ENCODE peak calls at places on chromosome 19, in five cellular contexts. One of them, this sample, is unnamed.

GRCh38 chr19:6364353-6364752 is 3.0 kb downstream of the CLPP start:
- DNase-seq in H1: no peak
- DNase-seq in GM12878: no peak
- DNase-seq in HepG2: no peak
- DNase-seq in WTC11: no peak
- DNase-seq in this sample: no peak

GRCh38 chr19:29524201-29524911 is 1.4 kb upstream of the VSTM2B start:
- DNase-seq in GM12878: no peak
- DNase-seq in H1: no peak
- DNase-seq in HepG2: no peak
- DNase-seq in WTC11: peak
- DNase-seq in this sample: no peak

GRCh38 chr19:30174791-30175190 is 197.4 kb upstream of the ZNF536 start:
- DNase-seq in H1: no peak
- DNase-seq in HepG2: no peak
- DNase-seq in WTC11: no peak
- DNase-seq in GM12878: no peak
- DNase-seq in this sample: no peak

GRCh38 chr19:5828661-5829566 is 10.6 kb downstream of the FUT6 start:
- DNase-seq in WTC11: peak
- DNase-seq in H1: no peak
- DNase-seq in HepG2: no peak
- DNase-seq in GM12878: no peak
- DNase-seq in this sample: no peak

GRCh38 chr19:3024509-3024869 is 4.6 kb downstream of the TLE2 start:
- DNase-seq in HepG2: no peak
- DNase-seq in WTC11: no peak
- DNase-seq in H1: no peak
- DNase-seq in GM12878: no peak
- DNase-seq in this sample: no peak

GRCh38 chr19:4374451-4375163 is 25.7 kb downstream of the SH3GL1 start:
- DNase-seq in HepG2: peak
- DNase-seq in H1: no peak
- DNase-seq in GM12878: no peak
- DNase-seq in WTC11: no peak
- DNase-seq in this sample: peak

GRCh38 chr19:6812612-6813011 is 40.1 kb downstream of the VAV1 start:
- DNase-seq in WTC11: no peak
- DNase-seq in GM12878: no peak
- DNase-seq in H1: no peak
- DNase-seq in HepG2: no peak
- DNase-seq in this sample: no peak

GRCh38 chr19:33502521-33502920 is 19.1 kb downstream of the PEPD start:
- DNase-seq in GM12878: no peak
- DNase-seq in WTC11: no peak
- DNase-seq in HepG2: no peak
- DNase-seq in H1: no peak
- DNase-seq in this sample: no peak

GRCh38 chr19:35090160-35090794 is 25.3 kb upstream of the FXYD3 start:
- DNase-seq in WTC11: peak
- DNase-seq in GM12878: no peak
- DNase-seq in HepG2: peak
- DNase-seq in H1: no peak
- DNase-seq in this sample: peak

GRCh38 chr19:32896516-32897214 is 27.1 kb upstream of the SLC7A9 start:
- DNase-seq in WTC11: no peak
- DNase-seq in H1: no peak
- DNase-seq in HepG2: no peak
- DNase-seq in GM12878: no peak
- DNase-seq in this sample: no peak

GRCh38 chr19:11931051-11931450 is 6.1 kb downstream of the ZNF700 start:
- DNase-seq in WTC11: no peak
- DNase-seq in GM12878: no peak
- DNase-seq in HepG2: no peak
- DNase-seq in H1: no peak
- DNase-seq in this sample: no peak

GRCh38 chr19:4455742-4456565 is 1.6 kb downstream of the UBXN6 start:
- DNase-seq in GM12878: no peak
- DNase-seq in H1: no peak
- DNase-seq in HepG2: peak
- DNase-seq in WTC11: no peak
- DNase-seq in this sample: peak

GRCh38 chr19:23470873-23471555 is 75.7 kb upstream of the ZNF91 start:
- DNase-seq in GM12878: no peak
- DNase-seq in WTC11: peak
- DNase-seq in HepG2: no peak
- DNase-seq in H1: no peak
- DNase-seq in this sample: no peak

GRCh38 chr19:40273469-40274360 is 11.4 kb downstream of the AKT2 start:
- DNase-seq in GM12878: no peak
- DNase-seq in HepG2: no peak
- DNase-seq in H1: no peak
- DNase-seq in WTC11: no peak
- DNase-seq in this sample: no peak

GRCh38 chr19:54459282-54460229 is 4.0 kb downstream of the LENG9 start:
- DNase-seq in GM12878: no peak
- DNase-seq in H1: no peak
- DNase-seq in HepG2: no peak
- DNase-seq in WTC11: no peak
- DNase-seq in this sample: no peak

GRCh38 chr19:54462713-54463530 is 656 bp downstream of the LENG9 start:
- DNase-seq in GM12878: no peak
- DNase-seq in WTC11: peak
- DNase-seq in H1: no peak
- DNase-seq in HepG2: peak
- DNase-seq in this sample: no peak

GRCh38 chr19:54460230-54461005 is 3.2 kb downstream of the LENG9 start:
- DNase-seq in WTC11: no peak
- DNase-seq in H1: no peak
- DNase-seq in HepG2: no peak
- DNase-seq in GM12878: no peak
- DNase-seq in this sample: peak

GRCh38 chr19:54462072-54462712 is 1.4 kb downstream of the LENG9 start:
- DNase-seq in WTC11: no peak
- DNase-seq in GM12878: no peak
- DNase-seq in HepG2: no peak
- DNase-seq in H1: no peak
- DNase-seq in this sample: no peak

GRCh38 chr19:54461201-54462071 is 2.1 kb downstream of the LENG9 start:
- DNase-seq in H1: no peak
- DNase-seq in GM12878: no peak
- DNase-seq in WTC11: no peak
- DNase-seq in HepG2: no peak
- DNase-seq in this sample: no peak
- TF ChIP-seq ATF2 in H1: no peak
- TF ChIP-seq ATF2 in GM12878: no peak
- TF ChIP-seq ATF2 in WTC11: no peak
- TF ChIP-seq ATF2 in HepG2: no peak
- TF ChIP-seq ATF2 in this sample: no peak

DNA sequence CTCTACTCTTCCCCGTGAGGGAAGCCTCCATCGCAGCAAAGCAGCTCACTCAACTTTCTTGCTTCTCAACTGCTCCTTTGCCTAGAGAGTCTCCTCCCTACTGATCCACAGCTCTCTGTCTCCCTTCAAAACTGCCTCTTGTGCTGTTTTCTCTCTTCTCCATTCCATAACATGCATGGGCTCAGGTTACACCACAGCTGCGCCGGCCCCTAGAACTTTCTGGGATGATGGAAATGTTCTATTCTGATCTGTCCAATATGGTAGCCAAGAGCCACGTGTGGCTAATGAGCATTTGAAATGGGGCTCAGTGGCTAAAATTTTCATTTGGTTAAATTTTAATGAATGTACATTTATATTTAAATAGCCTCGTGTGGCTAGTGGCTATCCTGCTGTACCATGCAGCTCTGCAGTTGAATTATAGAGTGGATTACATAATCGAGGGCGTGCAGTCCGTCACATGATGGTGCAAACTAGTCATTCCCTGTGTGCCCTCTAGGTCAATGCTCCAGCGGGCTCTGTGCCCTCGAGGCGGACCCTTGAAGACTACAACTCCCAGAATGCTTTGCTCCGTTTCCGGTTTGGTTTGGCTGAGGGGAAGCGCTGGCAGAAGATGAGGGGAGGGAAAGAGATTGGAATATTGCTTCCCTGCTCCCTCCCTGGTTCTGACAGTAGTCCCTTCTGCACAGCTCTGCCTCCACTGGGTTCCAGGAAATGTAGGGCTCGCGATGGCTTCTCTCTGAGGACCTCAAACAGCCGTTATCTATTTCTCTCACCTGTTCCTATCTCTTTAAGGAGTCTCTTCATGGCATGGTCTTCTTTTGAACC is 109.8 kb downstream of the CACNA1A start:
- DNase-seq in GM12878: no peak
- DNase-seq in H1: peak
- DNase-seq in WTC11: peak
- DNase-seq in HepG2: peak
- DNase-seq in this sample: peak
- TF ChIP-seq ATF2 in GM12878: no peak
- TF ChIP-seq ATF2 in H1: no peak
- TF ChIP-seq ATF2 in WTC11: no peak
- TF ChIP-seq ATF2 in HepG2: no peak
- TF ChIP-seq ATF2 in this sample: no peak

GRCh38 chr19:57611113-57611512 is 2.9 kb upstream of the ZNF134 start:
- DNase-seq in WTC11: no peak
- DNase-seq in H1: no peak
- DNase-seq in HepG2: no peak
- DNase-seq in GM12878: no peak
- DNase-seq in this sample: no peak

GRCh38 chr19:57615346-57615745 is 1.3 kb downstream of the ZNF134 start:
- DNase-seq in H1: no peak
- DNase-seq in WTC11: no peak
- DNase-seq in GM12878: no peak
- DNase-seq in HepG2: no peak
- DNase-seq in this sample: no peak

GRCh38 chr19:57613941-57614743 is at the start of gene ZNF134:
- DNase-seq in WTC11: peak
- DNase-seq in H1: peak
- DNase-seq in GM12878: peak
- DNase-seq in HepG2: peak
- DNase-seq in this sample: peak
- TF ChIP-seq ATF2 in WTC11: no peak
- TF ChIP-seq ATF2 in H1: peak
- TF ChIP-seq ATF2 in GM12878: no peak
- TF ChIP-seq ATF2 in HepG2: peak
- TF ChIP-seq ATF2 in this sample: no peak

DNA sequence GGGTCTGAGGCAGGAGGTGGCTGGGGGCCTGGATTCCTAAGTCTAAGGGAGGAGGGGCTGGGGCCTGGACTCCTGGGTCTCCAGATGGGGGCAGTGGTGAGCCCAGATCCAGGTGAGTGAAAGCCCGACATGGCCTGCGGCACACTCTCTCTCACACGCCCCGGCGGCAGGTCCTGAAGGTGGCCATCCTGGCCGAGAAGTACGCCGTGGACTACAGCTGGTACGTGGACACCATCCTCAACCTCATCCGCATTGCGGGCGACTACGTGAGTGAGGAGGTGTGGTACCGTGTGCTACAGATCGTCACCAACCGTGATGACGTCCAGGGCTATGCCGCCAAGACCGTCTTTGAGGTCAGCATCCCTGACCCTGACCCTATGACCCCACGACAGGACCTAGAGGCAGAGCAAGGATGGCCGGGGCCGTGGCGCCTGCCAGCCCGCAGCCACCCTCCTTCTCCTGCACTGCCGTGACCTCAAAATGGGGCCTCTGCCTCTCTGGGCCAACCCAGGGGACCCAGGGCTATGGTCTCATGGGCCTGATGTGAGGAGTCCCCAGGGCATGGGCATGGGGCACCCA is 13.2 kb downstream of the FUZ start:
- DNase-seq in HepG2: no peak
- DNase-seq in H1: no peak
- DNase-seq in GM12878: no peak
- DNase-seq in WTC11: peak
- DNase-seq in this sample: no peak
- TF ChIP-seq ATF2 in HepG2: no peak
- TF ChIP-seq ATF2 in H1: no peak
- TF ChIP-seq ATF2 in GM12878: no peak
- TF ChIP-seq ATF2 in WTC11: no peak
- TF ChIP-seq ATF2 in this sample: no peak

GRCh38 chr19:17938092-17938845 is 5.5 kb downstream of the CCDC124 start:
- DNase-seq in GM12878: no peak
- DNase-seq in H1: no peak
- DNase-seq in WTC11: peak
- DNase-seq in HepG2: peak
- DNase-seq in this sample: peak
- TF ChIP-seq ATF2 in GM12878: no peak
- TF ChIP-seq ATF2 in H1: no peak
- TF ChIP-seq ATF2 in WTC11: no peak
- TF ChIP-seq ATF2 in HepG2: no peak
- TF ChIP-seq ATF2 in this sample: no peak

DNA sequence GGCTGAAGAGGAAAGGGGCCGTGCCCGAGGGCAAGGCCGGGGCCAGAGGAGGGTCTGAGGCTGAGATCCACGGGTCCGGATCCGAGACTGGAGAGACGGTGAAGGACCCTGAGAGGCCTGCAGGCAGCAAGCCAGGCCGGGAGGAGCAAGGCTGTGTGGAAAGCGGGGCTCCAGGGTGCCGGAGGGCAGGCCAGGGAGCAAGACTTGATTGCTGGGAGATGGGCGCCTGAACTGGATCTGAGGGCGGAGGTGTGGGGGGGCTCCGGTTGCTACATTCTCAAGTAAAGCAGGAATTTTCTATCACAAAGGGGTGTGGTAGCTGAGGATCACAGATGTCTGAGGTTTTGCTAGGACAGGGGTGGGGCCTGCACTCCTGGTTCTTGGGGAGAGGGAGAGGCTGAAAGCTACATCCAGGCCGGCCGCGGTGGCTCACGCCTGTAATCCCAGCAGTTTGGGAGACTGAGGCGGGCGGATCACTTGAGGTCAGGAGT is 3.8 kb downstream of the MAMSTR start:
- DNase-seq in H1: no peak
- DNase-seq in HepG2: no peak
- DNase-seq in WTC11: no peak
- DNase-seq in GM12878: no peak
- DNase-seq in this sample: no peak
- TF ChIP-seq ATF2 in H1: no peak
- TF ChIP-seq ATF2 in HepG2: no peak
- TF ChIP-seq ATF2 in WTC11: no peak
- TF ChIP-seq ATF2 in GM12878: no peak
- TF ChIP-seq ATF2 in this sample: no peak

This sample was measured in K562.